ENCODE peak calls at places on chromosomes 11 and 22, in four cellular contexts. P, A, D and C are unnamed samples.

GRCh38 chr11:19711911-19712280 is 741 bp upstream of the NAV2 start:
- DNase-seq in P (no peak), A (no peak), D (no peak), C (peak)

GRCh38 chr22:45612940-45613339 is 58.7 kb upstream of the ATXN10 start:
- DNase-seq in P (no peak), A (no peak), D (peak), C (peak)

GRCh38 chr22:48744283-48744641 is 1083.4 kb downstream of the BRD1 start:
- DNase-seq in P (peak), A (no peak), D (no peak), C (no peak)

GRCh38 chr11:106047636-106048035 is 25.6 kb upstream of the MSANTD4 start:
- DNase-seq in P (no peak), A (no peak), D (no peak), C (no peak)

GRCh38 chr11:94939346-94939745 is 34.0 kb downstream of the CWC15 start:
- DNase-seq in P (no peak), A (no peak), D (no peak), C (no peak)

GRCh38 chr22:19869497-19870152 is 15.0 kb upstream of the GNB1L start:
- DNase-seq in P (peak), A (peak), D (no peak), C (no peak)

GRCh38 chr11:87726511-87726910 is 448.7 kb downstream of the RAB38 start:
- DNase-seq in P (no peak), A (no peak), D (no peak), C (no peak)

GRCh38 chr11:4546876-4547275 is 1.9 kb downstream of the OR52M1 start:
- DNase-seq in P (no peak), A (no peak), D (no peak), C (no peak)

GRCh38 chr22:50660306-50660705 is 12.3 kb upstream of the SHANK3 start:
- DNase-seq in P (no peak), A (no peak), D (no peak), C (no peak)

GRCh38 chr11:110921742-110922200 is 209.5 kb upstream of the ARHGAP20 start:
- DNase-seq in P (no peak), A (no peak), D (no peak), C (peak)

GRCh38 chr11:124717786-124718634 is 21.7 kb upstream of the NRGN start:
- DNase-seq in P (no peak), A (no peak), D (no peak), C (peak)

GRCh38 chr22:50218996-50219727 is 18.4 kb downstream of the SELENOO start:
- DNase-seq in P (peak), A (no peak), D (peak), C (no peak)

GRCh38 chr11:106990322-106990721 is 28.0 kb downstream of the GUCY1A2 start:
- DNase-seq in P (no peak), A (peak), D (no peak), C (no peak)

GRCh38 chr11:10906521-10906920 is 48.7 kb upstream of the ZBED5 start:
- DNase-seq in P (no peak), A (no peak), D (peak), C (no peak)

GRCh38 chr11:1369371-1370005 is 20.2 kb upstream of the BRSK2 start:
- DNase-seq in P (no peak), A (no peak), D (no peak), C (no peak)

GRCh38 chr22:41366323-41367014 is 15.3 kb upstream of the TEF start:
- DNase-seq in P (no peak), A (no peak), D (no peak), C (no peak)

GRCh38 chr11:59216654-59217640 is 4.2 kb upstream of the MPEG1 start:
- DNase-seq in P (peak), A (no peak), D (no peak), C (no peak)

GRCh38 chr11:14625804-14626203 is 17.8 kb upstream of the PDE3B start:
- DNase-seq in P (no peak), A (no peak), D (no peak), C (no peak)

GRCh38 chr11:118939948-118940598 is 14.3 kb upstream of the BCL9L start:
- DNase-seq in P (no peak), A (no peak), D (no peak), C (peak)

GRCh38 chr11:9274499-9275228 is 9.5 kb upstream of the DENND5A start:
- DNase-seq in P (peak), A (no peak), D (no peak), C (no peak)

GRCh38 chr22:49678137-49678841 is 149.4 kb downstream of the BRD1 start:
- DNase-seq in P (no peak), A (no peak), D (no peak), C (no peak)

GRCh38 chr22:18035740-18036139 is 11.4 kb upstream of the MICAL3 start:
- DNase-seq in P (peak), A (no peak), D (no peak), C (no peak)

GRCh38 chr11:65066805-65067291 is 8.5 kb upstream of the NAALADL1 start:
- DNase-seq in P (no peak), A (no peak), D (no peak), C (peak)

GRCh38 chr11:118605116-118605867 is 2.1 kb upstream of the PHLDB1 start:
- DNase-seq in P (peak), A (no peak), D (peak), C (peak)

GRCh38 chr11:65288706-65289536 is 25.7 kb upstream of the CDC42EP2 start:
- DNase-seq in P (no peak), A (peak), D (no peak), C (no peak)

GRCh38 chr11:69554849-69555248 is 73.4 kb downstream of the LINC01488 start:
- DNase-seq in P (no peak), A (no peak), D (no peak), C (no peak)

GRCh38 chr11:118910309-118911112 is 15.2 kb downstream of the BCL9L start:
- DNase-seq in P (peak), A (no peak), D (peak), C (peak)

GRCh38 chr11:64242920-64243854 is 2.3 kb downstream of the FKBP2 start:
- DNase-seq in P (no peak), A (no peak), D (no peak), C (no peak)

GRCh38 chr11:10483174-10483573 is 28.1 kb downstream of the AMPD3 start:
- DNase-seq in P (peak), A (no peak), D (no peak), C (no peak)

GRCh38 chr11:128342511-128343133 is 244.7 kb downstream of the ETS1 start:
- DNase-seq in P (peak), A (no peak), D (no peak), C (no peak)

GRCh38 chr11:134740590-134741342 is 328.7 kb upstream of the B3GAT1 start:
- DNase-seq in P (no peak), A (no peak), D (no peak), C (no peak)

GRCh38 chr22:44067901-44068300 is 43.8 kb downstream of the PARVB start:
- DNase-seq in P (no peak), A (no peak), D (no peak), C (no peak)

GRCh38 chr22:44063462-44064371 is 39.6 kb downstream of the PARVB start:
- DNase-seq in P (no peak), A (no peak), D (no peak), C (no peak)

GRCh38 chr22:44070029-44070428 is 45.9 kb downstream of the PARVB start:
- DNase-seq in P (no peak), A (no peak), D (no peak), C (no peak)

GRCh38 chr22:44068422-44069191 is 44.5 kb downstream of the PARVB start:
- DNase-seq in P (no peak), A (no peak), D (no peak), C (no peak)

GRCh38 chr22:44067033-44067432 is 42.9 kb downstream of the PARVB start:
- DNase-seq in P (no peak), A (no peak), D (no peak), C (no peak)
- TF ChIP-seq CTCF in P (no peak), A (no peak), D (no peak), C (peak)

DNA sequence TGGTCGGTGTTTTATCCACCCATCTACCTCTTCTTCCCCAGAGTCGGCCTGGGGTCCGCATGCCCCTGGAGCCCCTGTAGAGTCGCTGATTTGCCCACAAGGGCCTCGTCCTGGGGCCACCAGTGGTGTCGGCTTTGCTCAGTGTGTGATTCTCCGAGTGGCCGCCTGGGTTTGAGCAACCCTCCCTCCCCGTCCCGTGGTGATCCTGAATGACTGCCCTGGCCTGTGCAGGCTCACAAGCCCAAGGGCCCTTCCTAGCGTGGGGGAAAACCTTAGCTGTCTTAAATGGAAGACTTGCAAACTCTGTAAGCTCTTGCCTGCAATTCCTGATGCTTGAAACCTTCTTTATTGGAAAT is 128.3 kb downstream of the OSBP2 start:
- DNase-seq in P (no peak), A (no peak), D (no peak), C (peak)
- TF ChIP-seq CTCF in P (no peak), A (no peak), D (no peak), C (peak)

DNA sequence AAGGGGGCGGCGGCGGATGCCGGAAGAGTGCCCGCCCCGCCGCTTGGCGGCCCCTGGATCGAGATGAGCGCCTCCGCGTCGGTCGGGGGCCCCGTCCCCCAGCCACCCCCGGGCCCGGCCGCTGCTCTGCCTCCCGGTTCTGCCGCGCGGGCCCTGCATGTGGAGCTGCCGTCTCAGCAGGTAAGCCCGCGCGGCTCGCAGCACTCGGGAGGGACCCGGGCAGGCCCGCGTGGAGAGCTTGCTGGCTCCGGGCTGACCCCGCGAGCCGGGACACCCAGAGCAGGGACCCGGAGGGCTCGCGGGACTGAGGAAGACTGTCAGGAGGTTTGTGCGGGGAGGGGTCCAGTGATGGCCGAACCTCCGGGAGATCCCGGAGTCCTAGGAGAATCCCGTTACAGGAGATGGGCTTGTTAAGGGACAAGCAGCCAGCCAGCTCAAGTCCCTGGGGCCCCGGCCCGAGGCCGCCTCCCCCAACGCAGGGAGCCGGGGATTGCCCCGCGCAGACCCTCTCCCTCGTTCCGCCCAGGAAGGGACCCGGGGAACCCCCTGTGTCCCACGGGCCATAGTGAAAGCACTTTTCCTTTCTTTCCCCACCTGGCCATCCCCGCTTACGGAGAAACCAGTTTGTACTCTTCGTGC is 454 bp downstream of the UVRAG start:
- DNase-seq in P (peak), A (no peak), D (peak), C (no peak)
- TF ChIP-seq CTCF in P (no peak), A (no peak), D (no peak), C (peak)

DNA sequence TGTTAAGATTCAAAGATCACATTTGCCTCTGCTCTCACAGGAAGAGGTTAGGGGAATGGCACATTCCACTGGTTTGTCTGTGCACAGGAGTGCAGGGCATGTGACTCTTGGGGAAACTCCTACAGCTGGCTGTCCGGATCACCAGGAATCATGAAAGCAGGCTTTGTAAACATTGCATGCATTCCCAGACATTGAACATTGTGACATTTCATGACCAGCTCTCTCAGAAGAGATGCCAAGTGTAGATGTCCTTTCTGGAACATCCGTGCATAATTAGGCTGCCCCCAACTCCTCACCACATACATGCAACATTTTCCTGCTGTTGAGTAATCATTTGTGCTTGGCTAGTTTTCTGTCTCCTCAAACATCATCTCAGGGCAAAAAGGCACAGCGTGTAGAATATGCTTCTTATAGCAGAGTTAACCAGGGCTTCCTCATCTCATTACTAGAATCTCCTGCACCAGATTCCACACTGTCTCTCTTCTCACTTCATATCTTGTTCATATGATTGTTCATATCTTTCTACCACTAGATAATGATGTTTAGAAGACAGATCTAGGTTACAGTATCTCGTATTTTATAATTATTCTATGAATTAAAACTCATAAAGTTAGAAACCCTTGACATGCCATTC is 694.7 kb downstream of the NTM start:
- DNase-seq in P (no peak), A (no peak), D (peak), C (no peak)
- TF ChIP-seq CTCF in P (no peak), A (no peak), D (no peak), C (no peak)